ENCODE peak calls at places on chromosomes 7 and 10, in eight cellular contexts. One of them, this sample, is unnamed.

GRCh38 chr7:107659666-107660065 is 962 bp upstream of the SLC26A4 start:
- DNase-seq in HCT116: peak
- DNase-seq in K562: no peak
- DNase-seq in suprapubic skin: no peak
- DNase-seq in transverse colon: no peak
- DNase-seq in upper lobe of left lung: no peak
- DNase-seq in HepG2: no peak
- DNase-seq in vagina: no peak
- DNase-seq in this sample: no peak

GRCh38 chr7:128708235-128708634 is 30.9 kb upstream of the CALU start:
- DNase-seq in HCT116: no peak
- DNase-seq in K562: no peak
- DNase-seq in suprapubic skin: no peak
- DNase-seq in transverse colon: no peak
- DNase-seq in upper lobe of left lung: no peak
- DNase-seq in HepG2: no peak
- DNase-seq in vagina: no peak
- DNase-seq in this sample: no peak

GRCh38 chr7:116511552-116512523 is 12.3 kb downstream of the CAV2 start:
- DNase-seq in HCT116: peak
- DNase-seq in K562: no peak
- DNase-seq in suprapubic skin: no peak
- DNase-seq in transverse colon: no peak
- DNase-seq in upper lobe of left lung: no peak
- DNase-seq in HepG2: peak
- DNase-seq in vagina: no peak
- DNase-seq in this sample: no peak

GRCh38 chr10:76333331-76333730 is 901.9 kb downstream of the LRMDA start:
- DNase-seq in HCT116: no peak
- DNase-seq in K562: no peak
- DNase-seq in suprapubic skin: no peak
- DNase-seq in transverse colon: no peak
- DNase-seq in upper lobe of left lung: no peak
- DNase-seq in HepG2: no peak
- DNase-seq in vagina: no peak
- DNase-seq in this sample: no peak

GRCh38 chr7:1694981-1695511 is 25.0 kb downstream of the ELFN1 start:
- DNase-seq in HCT116: no peak
- DNase-seq in K562: no peak
- DNase-seq in suprapubic skin: peak
- DNase-seq in transverse colon: no peak
- DNase-seq in upper lobe of left lung: peak
- DNase-seq in HepG2: no peak
- DNase-seq in vagina: no peak
- DNase-seq in this sample: no peak

GRCh38 chr10:9243861-9244515 is 1189.5 kb downstream of the GATA3 start:
- DNase-seq in HCT116: no peak
- DNase-seq in K562: no peak
- DNase-seq in suprapubic skin: no peak
- DNase-seq in transverse colon: no peak
- DNase-seq in upper lobe of left lung: no peak
- DNase-seq in HepG2: no peak
- DNase-seq in vagina: no peak
- DNase-seq in this sample: no peak

GRCh38 chr10:71717056-71717755 is 2.4 kb downstream of the C10orf105 start:
- DNase-seq in HCT116: no peak
- DNase-seq in K562: no peak
- DNase-seq in suprapubic skin: no peak
- DNase-seq in transverse colon: no peak
- DNase-seq in upper lobe of left lung: no peak
- DNase-seq in HepG2: no peak
- DNase-seq in vagina: no peak
- DNase-seq in this sample: no peak

GRCh38 chr10:117547301-117548153 is 5.0 kb downstream of the EMX2 start:
- DNase-seq in HCT116: no peak
- DNase-seq in K562: no peak
- DNase-seq in suprapubic skin: no peak
- DNase-seq in transverse colon: no peak
- DNase-seq in upper lobe of left lung: no peak
- DNase-seq in HepG2: no peak
- DNase-seq in vagina: no peak
- DNase-seq in this sample: no peak

GRCh38 chr10:68700193-68700592 is 20.8 kb upstream of the CCAR1 start:
- DNase-seq in HCT116: no peak
- DNase-seq in K562: no peak
- DNase-seq in suprapubic skin: no peak
- DNase-seq in transverse colon: no peak
- DNase-seq in upper lobe of left lung: no peak
- DNase-seq in HepG2: no peak
- DNase-seq in vagina: no peak
- DNase-seq in this sample: no peak

GRCh38 chr7:108413782-108414492 is 42.3 kb downstream of the NRCAM start:
- DNase-seq in HCT116: no peak
- DNase-seq in K562: no peak
- DNase-seq in suprapubic skin: no peak
- DNase-seq in transverse colon: no peak
- DNase-seq in upper lobe of left lung: no peak
- DNase-seq in HepG2: no peak
- DNase-seq in vagina: no peak
- DNase-seq in this sample: no peak

GRCh38 chr10:58512470-58513188 is at the start of gene BICC1:
- DNase-seq in HCT116: no peak
- DNase-seq in K562: no peak
- DNase-seq in suprapubic skin: no peak
- DNase-seq in transverse colon: peak
- DNase-seq in upper lobe of left lung: peak
- DNase-seq in HepG2: no peak
- DNase-seq in vagina: no peak
- DNase-seq in this sample: no peak

GRCh38 chr10:50929670-50930069 is 44.2 kb upstream of the A1CF start:
- DNase-seq in HCT116: no peak
- DNase-seq in K562: no peak
- DNase-seq in suprapubic skin: no peak
- DNase-seq in transverse colon: no peak
- DNase-seq in upper lobe of left lung: no peak
- DNase-seq in HepG2: no peak
- DNase-seq in vagina: no peak
- DNase-seq in this sample: no peak

GRCh38 chr10:17835688-17836087 is 26.5 kb downstream of the MRC1 start:
- DNase-seq in HCT116: peak
- DNase-seq in K562: no peak
- DNase-seq in suprapubic skin: no peak
- DNase-seq in transverse colon: no peak
- DNase-seq in upper lobe of left lung: no peak
- DNase-seq in HepG2: no peak
- DNase-seq in vagina: no peak
- DNase-seq in this sample: no peak

GRCh38 chr10:101723176-101723575 is 28.2 kb upstream of the FBXW4 start:
- DNase-seq in HCT116: no peak
- DNase-seq in K562: no peak
- DNase-seq in suprapubic skin: no peak
- DNase-seq in transverse colon: no peak
- DNase-seq in upper lobe of left lung: no peak
- DNase-seq in HepG2: no peak
- DNase-seq in vagina: no peak
- DNase-seq in this sample: no peak

GRCh38 chr10:50585921-50586739 is 37.6 kb downstream of the SGMS1 start:
- DNase-seq in HCT116: peak
- DNase-seq in K562: peak
- DNase-seq in suprapubic skin: no peak
- DNase-seq in transverse colon: no peak
- DNase-seq in upper lobe of left lung: peak
- DNase-seq in HepG2: no peak
- DNase-seq in vagina: no peak
- DNase-seq in this sample: no peak

GRCh38 chr7:94364816-94365215 is 29.9 kb upstream of the COL1A2 start:
- DNase-seq in HCT116: no peak
- DNase-seq in K562: no peak
- DNase-seq in suprapubic skin: no peak
- DNase-seq in transverse colon: no peak
- DNase-seq in upper lobe of left lung: no peak
- DNase-seq in HepG2: no peak
- DNase-seq in vagina: no peak
- DNase-seq in this sample: no peak

GRCh38 chr7:82036146-82036886 is 266.5 kb upstream of the HGF start:
- DNase-seq in HCT116: no peak
- DNase-seq in K562: no peak
- DNase-seq in suprapubic skin: no peak
- DNase-seq in transverse colon: no peak
- DNase-seq in upper lobe of left lung: no peak
- DNase-seq in HepG2: no peak
- DNase-seq in vagina: no peak
- DNase-seq in this sample: no peak

GRCh38 chr10:12842310-12842709 is 159.2 kb downstream of the CCDC3 start:
- DNase-seq in HCT116: no peak
- DNase-seq in K562: no peak
- DNase-seq in suprapubic skin: peak
- DNase-seq in transverse colon: no peak
- DNase-seq in upper lobe of left lung: no peak
- DNase-seq in HepG2: no peak
- DNase-seq in vagina: no peak
- DNase-seq in this sample: no peak

GRCh38 chr10:12846718-12847117 is 154.8 kb downstream of the CCDC3 start:
- DNase-seq in HCT116: no peak
- DNase-seq in K562: no peak
- DNase-seq in suprapubic skin: no peak
- DNase-seq in transverse colon: no peak
- DNase-seq in upper lobe of left lung: no peak
- DNase-seq in HepG2: no peak
- DNase-seq in vagina: no peak
- DNase-seq in this sample: no peak

GRCh38 chr10:12843296-12843945 is 158.1 kb downstream of the CCDC3 start:
- DNase-seq in HCT116: no peak
- DNase-seq in K562: no peak
- DNase-seq in suprapubic skin: peak
- DNase-seq in transverse colon: no peak
- DNase-seq in upper lobe of left lung: no peak
- DNase-seq in HepG2: no peak
- DNase-seq in vagina: no peak
- DNase-seq in this sample: no peak

GRCh38 chr10:12847361-12847975 is 154.0 kb downstream of the CCDC3 start:
- DNase-seq in HCT116: peak
- DNase-seq in K562: peak
- DNase-seq in suprapubic skin: no peak
- DNase-seq in transverse colon: no peak
- DNase-seq in upper lobe of left lung: no peak
- DNase-seq in HepG2: no peak
- DNase-seq in vagina: no peak
- DNase-seq in this sample: no peak

DNA sequence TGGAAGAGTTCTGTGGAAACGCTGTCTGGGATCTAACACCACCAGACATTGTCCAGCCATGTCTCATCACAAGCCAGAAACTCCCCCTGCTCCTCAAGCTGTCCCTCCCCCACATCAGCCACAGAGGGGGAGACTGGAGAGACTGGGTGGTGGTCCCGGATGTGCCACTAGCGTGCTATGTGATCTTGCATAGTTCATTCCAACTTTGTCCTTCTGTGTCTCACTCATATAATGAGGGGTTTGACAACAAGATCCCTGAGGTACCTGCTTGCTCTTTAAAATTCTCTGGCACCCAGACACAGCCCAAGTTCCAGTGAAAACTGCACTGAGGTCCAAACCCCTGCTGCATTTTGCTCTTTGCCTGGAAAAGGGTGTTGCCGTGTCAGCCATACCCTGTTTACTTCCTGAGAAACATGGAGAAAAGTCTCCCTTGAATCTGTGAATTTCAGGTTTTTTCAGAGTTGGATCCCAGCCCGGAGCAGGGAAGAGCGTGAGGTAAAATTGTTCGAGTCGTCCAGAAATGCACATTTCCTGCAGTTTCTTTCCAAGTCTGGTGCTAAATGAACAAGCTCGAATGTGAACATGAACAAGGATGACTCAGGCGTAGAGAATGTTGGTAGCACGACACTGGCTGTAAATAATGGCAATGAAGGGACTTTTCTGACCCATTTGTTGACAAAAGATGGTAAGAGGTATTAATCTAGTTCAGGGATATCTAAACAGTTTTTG is 156.6 kb downstream of the CCDC3 start:
- DNase-seq in HCT116: peak
- DNase-seq in K562: no peak
- DNase-seq in suprapubic skin: peak
- DNase-seq in transverse colon: no peak
- DNase-seq in upper lobe of left lung: no peak
- DNase-seq in HepG2: peak
- DNase-seq in vagina: no peak
- DNase-seq in this sample: no peak
- TF ChIP-seq POLR2A in HCT116: no peak
- TF ChIP-seq POLR2A in K562: no peak
- TF ChIP-seq POLR2A in suprapubic skin: no peak
- TF ChIP-seq POLR2A in transverse colon: no peak
- TF ChIP-seq POLR2A in upper lobe of left lung: no peak
- TF ChIP-seq POLR2A in HepG2: no peak
- TF ChIP-seq POLR2A in vagina: no peak
- TF ChIP-seq POLR2A in this sample: no peak

GRCh38 chr7:23570592-23571200 is 26.5 kb upstream of the CCDC126 start:
- DNase-seq in HCT116: peak
- DNase-seq in K562: peak
- DNase-seq in suprapubic skin: no peak
- DNase-seq in transverse colon: peak
- DNase-seq in upper lobe of left lung: peak
- DNase-seq in HepG2: peak
- DNase-seq in vagina: no peak
- DNase-seq in this sample: peak
- TF ChIP-seq POLR2AphosphoS5 in HCT116: no peak
- TF ChIP-seq POLR2AphosphoS5 in K562: no peak
- TF ChIP-seq POLR2AphosphoS5 in suprapubic skin: no peak
- TF ChIP-seq POLR2AphosphoS5 in transverse colon: no peak
- TF ChIP-seq POLR2AphosphoS5 in upper lobe of left lung: no peak
- TF ChIP-seq POLR2AphosphoS5 in HepG2: no peak
- TF ChIP-seq POLR2AphosphoS5 in vagina: no peak
- TF ChIP-seq POLR2AphosphoS5 in this sample: no peak

GRCh38 chr10:31031205-31031665 is 430 bp downstream of the ZNF438 start:
- DNase-seq in HCT116: no peak
- DNase-seq in K562: peak
- DNase-seq in suprapubic skin: no peak
- DNase-seq in transverse colon: no peak
- DNase-seq in upper lobe of left lung: peak
- DNase-seq in HepG2: no peak
- DNase-seq in vagina: no peak
- DNase-seq in this sample: peak
- TF ChIP-seq POLR2A in HCT116: no peak
- TF ChIP-seq POLR2A in K562: no peak
- TF ChIP-seq POLR2A in suprapubic skin: no peak
- TF ChIP-seq POLR2A in transverse colon: no peak
- TF ChIP-seq POLR2A in upper lobe of left lung: no peak
- TF ChIP-seq POLR2A in HepG2: no peak
- TF ChIP-seq POLR2A in vagina: no peak
- TF ChIP-seq POLR2A in this sample: no peak

DNA sequence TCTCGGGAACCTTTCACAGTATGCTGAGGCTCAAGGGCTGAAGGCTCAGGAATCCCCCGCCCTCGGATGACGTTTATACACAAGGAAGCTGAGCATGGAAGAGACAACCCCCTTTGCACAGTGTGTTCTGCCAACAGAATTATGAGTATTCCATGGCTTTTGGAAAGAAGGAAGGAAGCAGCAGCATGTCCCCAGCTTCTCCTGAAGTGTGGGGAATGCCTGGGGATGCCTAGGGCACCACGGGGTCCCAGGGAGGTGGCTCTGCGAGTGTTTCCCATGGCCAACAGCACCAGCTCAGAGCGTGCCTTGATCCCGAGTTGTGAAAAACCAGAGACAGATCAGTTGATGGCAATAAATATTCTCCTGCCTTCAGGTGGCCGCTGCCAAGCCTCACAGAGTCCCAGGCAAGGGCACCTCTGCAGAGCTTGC is 88.8 kb upstream of the DDC start:
- DNase-seq in HCT116: no peak
- DNase-seq in K562: no peak
- DNase-seq in suprapubic skin: no peak
- DNase-seq in transverse colon: peak
- DNase-seq in upper lobe of left lung: peak
- DNase-seq in HepG2: no peak
- DNase-seq in vagina: peak
- DNase-seq in this sample: no peak
- TF ChIP-seq POLR2AphosphoS5 in HCT116: no peak
- TF ChIP-seq POLR2AphosphoS5 in K562: no peak
- TF ChIP-seq POLR2AphosphoS5 in suprapubic skin: no peak
- TF ChIP-seq POLR2AphosphoS5 in transverse colon: peak
- TF ChIP-seq POLR2AphosphoS5 in upper lobe of left lung: peak
- TF ChIP-seq POLR2AphosphoS5 in HepG2: no peak
- TF ChIP-seq POLR2AphosphoS5 in vagina: peak
- TF ChIP-seq POLR2AphosphoS5 in this sample: no peak

This sample was measured in GM12892.